ENCODE peak calls at places on chromosomes 7 and 10, in nine cellular contexts. V is HepG2, G is HCT116, A is A549, Z is GM23338, X is SK-N-SH, U is HL-60, R is K562, J is GM12878. B is an unnamed sample.

GRCh38 chr7:14197280-14197679 is 207.8 kb upstream of the ETV1 start:
- DNase-seq in V (no peak), G (no peak), A (no peak), Z (no peak), X (no peak), U (no peak), R (no peak), J (no peak), B (no peak)

GRCh38 chr10:58531084-58531695 is 18.5 kb downstream of the BICC1 start:
- DNase-seq in V (peak; percentile 65), G (peak; percentile 57), A (peak; percentile 64), Z (peak; percentile 86), X (no peak), U (peak; percentile 34), R (peak; percentile 33), J (peak; percentile 16), B (peak; percentile 59)

GRCh38 chr10:106619353-106619752 is 545.2 kb downstream of the SORCS1 start:
- DNase-seq in V (no peak), G (no peak), A (no peak), Z (no peak), X (no peak), U (no peak), R (no peak), J (no peak), B (no peak)

GRCh38 chr10:102713483-102713813 is 749 bp downstream of the ARL3 start:
- DNase-seq in V (no peak), G (no peak), A (no peak), Z (no peak), X (no peak), U (peak; percentile 62), R (no peak), J (no peak), B (no peak)

GRCh38 chr10:28975891-28976471 is 298.7 kb downstream of the BAMBI start:
- DNase-seq in V (peak; percentile 10), G (no peak), A (no peak), Z (no peak), X (no peak), U (no peak), R (no peak), J (no peak), B (no peak)

GRCh38 chr7:142790565-142790964 is 19.8 kb downstream of the PRSS2 start:
- DNase-seq in V (no peak), G (no peak), A (no peak), Z (no peak), X (no peak), U (no peak), R (no peak), J (no peak), B (no peak)

GRCh38 chr10:58239561-58240169 is 28.0 kb downstream of the IPMK start:
- DNase-seq in V (no peak), G (no peak), A (no peak), Z (peak; percentile 11), X (no peak), U (no peak), R (no peak), J (no peak), B (no peak)

GRCh38 chr10:114698271-114699185 is 40.5 kb upstream of the ABLIM1 start:
- DNase-seq in V (no peak), G (no peak), A (no peak), Z (no peak), X (no peak), U (no peak), R (no peak), J (no peak), B (no peak)

GRCh38 chr7:95478139-95479037 is 7.4 kb upstream of the ASB4 start:
- DNase-seq in V (peak; percentile 77), G (no peak), A (peak; percentile 92), Z (peak; percentile 71), X (no peak), U (no peak), R (peak; percentile 17), J (no peak), B (no peak)

GRCh38 chr10:75229961-75230360 is 5.8 kb downstream of the COMTD1 start:
- DNase-seq in V (no peak), G (no peak), A (peak; percentile 40), Z (no peak), X (no peak), U (no peak), R (no peak), J (no peak), B (no peak)

GRCh38 chr7:4204530-4205165 is 477.4 kb upstream of the FOXK1 start:
- DNase-seq in V (no peak), G (no peak), A (peak; percentile 18), Z (peak; percentile 81), X (no peak), U (peak; percentile 14), R (no peak), J (no peak), B (no peak)

GRCh38 chr10:132223156-132223590 is 36.4 kb downstream of the DPYSL4 start:
- DNase-seq in V (peak; percentile 75), G (peak; percentile 36), A (peak; percentile 85), Z (peak; percentile 80), X (peak; percentile 94), U (peak; percentile 65), R (peak; percentile 73), J (peak; percentile 8), B (peak; percentile 72)
- TF ChIP-seq REST in V (no peak), G (no peak), A (no peak), Z (no peak), X (no peak), U (no peak), R (no peak), J (no peak), B (peak; percentile 56)

GRCh38 chr10:3025300-3025699 is 42.0 kb upstream of the PFKP start:
- DNase-seq in V (no peak), G (no peak), A (no peak), Z (no peak), X (no peak), U (no peak), R (no peak), J (no peak), B (no peak)

GRCh38 chr10:3028444-3028843 is 38.9 kb upstream of the PFKP start:
- DNase-seq in V (no peak), G (no peak), A (no peak), Z (no peak), X (no peak), U (no peak), R (no peak), J (no peak), B (no peak)

GRCh38 chr10:3031490-3031889 is 35.9 kb upstream of the PFKP start:
- DNase-seq in V (no peak), G (no peak), A (no peak), Z (no peak), X (no peak), U (no peak), R (no peak), J (no peak), B (no peak)

GRCh38 chr10:3030765-3031164 is 36.6 kb upstream of the PFKP start:
- DNase-seq in V (no peak), G (no peak), A (no peak), Z (no peak), X (no peak), U (no peak), R (no peak), J (no peak), B (no peak)

GRCh38 chr10:3027866-3028265 is 39.5 kb upstream of the PFKP start:
- DNase-seq in V (no peak), G (no peak), A (no peak), Z (no peak), X (no peak), U (no peak), R (no peak), J (no peak), B (no peak)
- H3K4me3 ChIP-seq in V (no peak overlapping the region), G (no peak overlapping the region), A (no peak overlapping the region), Z (no peak overlapping the region), X (no peak overlapping the region), U (no peak overlapping the region), R (no peak overlapping the region), J (no peak overlapping the region), B (no peak overlapping the region)

GRCh38 chr10:13351340-13351915 is 3.3 kb upstream of the SEPHS1 start:
- DNase-seq in V (no peak), G (no peak), A (no peak), Z (peak; percentile 89), X (no peak), U (no peak), R (no peak), J (no peak), B (no peak)

GRCh38 chr10:13348216-13349017 is at the start of gene SEPHS1:
- DNase-seq in V (peak; percentile 75), G (peak; percentile 52), A (peak; percentile 90), Z (peak; percentile 87), X (peak; percentile 97), U (peak; percentile 49), R (peak; percentile 81), J (no peak), B (no peak)

GRCh38 chr10:13352519-13352918 is 4.4 kb upstream of the SEPHS1 start:
- DNase-seq in V (peak; percentile 26), G (no peak), A (no peak), Z (peak; percentile 78), X (no peak), U (no peak), R (no peak), J (no peak), B (no peak)

GRCh38 chr10:13347235-13348156 is 597 bp downstream of the SEPHS1 start:
- DNase-seq in V (peak; percentile 46), G (peak; percentile 41), A (peak; percentile 87), Z (peak; percentile 81), X (peak; percentile 92), U (no peak), R (peak; percentile 86), J (no peak), B (no peak)

GRCh38 chr10:13349776-13350274 is 1.7 kb upstream of the SEPHS1 start:
- DNase-seq in V (no peak), G (no peak), A (no peak), Z (peak; percentile 97), X (peak; percentile 39), U (no peak), R (peak; percentile 29), J (no peak), B (no peak)
- TF ChIP-seq REST in V (peak; percentile 21), G (peak; percentile 52), A (peak; percentile 23), Z (peak; percentile 61), X (peak; percentile 91), U (peak; percentile 70), R (no peak), J (peak; percentile 74), B (no peak)

GRCh38 chr7:141763797-141764196 is at the start of gene TAS2R3:
- DNase-seq in V (no peak), G (no peak), A (no peak), Z (no peak), X (no peak), U (no peak), R (no peak), J (no peak), B (no peak)
- H3K4me3 ChIP-seq in V (no peak within 1 kb of the TSS), G (no peak within 1 kb of the TSS), A (no peak within 1 kb of the TSS), Z (no peak within 1 kb of the TSS), X (no peak within 1 kb of the TSS), U (no peak within 1 kb of the TSS), R (no peak within 1 kb of the TSS), J (no peak within 1 kb of the TSS), B (no peak within 1 kb of the TSS)

GRCh38 chr7:17415955-17416354 is 117.5 kb downstream of the AHR start:
- DNase-seq in V (no peak), G (no peak), A (no peak), Z (no peak), X (no peak), U (no peak), R (no peak), J (no peak), B (no peak)
- TF ChIP-seq REST in V (no peak), G (no peak), A (no peak), Z (no peak), X (no peak), U (no peak), R (no peak), J (no peak), B (no peak)

B was measured in Panc1.